ENCODE peak calls at places on chromosomes 16 and 17, in ten cellular contexts. Z is A549, W is coronary artery, M is heart left ventricle, U is K562, G is Panc1, C is skeletal muscle cell, P is AG10803, E is fibroblast of the aortic adventitia, H is BJ. T is an unnamed sample.

GRCh38 chr16:71878911-71879310 is 5.1 kb downstream of the ZNF821 start:
- DNase-seq in Z (no peak), W (no peak), M (no peak), U (no peak), G (no peak), C (no peak), P (no peak), E (no peak), H (no peak), T (no peak)

GRCh38 chr17:8041980-8042379 is 3.1 kb downstream of the ALOX15B start:
- DNase-seq in Z (no peak), W (no peak), M (no peak), U (no peak), G (no peak), C (no peak), P (no peak), E (no peak), H (no peak), T (no peak)

GRCh38 chr16:30377812-30378235 is 3.2 kb downstream of the MYL11 start:
- DNase-seq in Z (peak; percentile 93), W (no peak), M (peak; percentile 93), U (peak; percentile 95), G (no peak), C (peak; percentile 63), P (peak; percentile 87), E (peak; percentile 88), H (no peak), T (peak; percentile 92)

GRCh38 chr17:38702900-38703741 is 2.0 kb upstream of the MLLT6 start:
- DNase-seq in Z (no peak), W (no peak), M (no peak), U (peak; percentile 59), G (no peak), C (no peak), P (no peak), E (no peak), H (no peak), T (peak; percentile 41)

GRCh38 chr17:68196394-68197090 is 51.3 kb upstream of the AMZ2 start:
- DNase-seq in Z (no peak), W (no peak), M (no peak), U (no peak), G (no peak), C (no peak), P (no peak), E (no peak), H (no peak), T (no peak)

GRCh38 chr17:77609553-77610517 is 348.7 kb upstream of the TNRC6C start:
- DNase-seq in Z (no peak), W (peak; percentile 40), M (no peak), U (peak; percentile 10), G (no peak), C (peak; percentile 9), P (peak; percentile 20), E (peak; percentile 28), H (no peak), T (peak; percentile 69)

GRCh38 chr17:65790241-65790640 is 228.8 kb upstream of the AXIN2 start:
- DNase-seq in Z (no peak), W (no peak), M (no peak), U (no peak), G (no peak), C (no peak), P (no peak), E (no peak), H (no peak), T (no peak)

GRCh38 chr17:2067048-2067452 is 12.1 kb downstream of the HIC1 start:
- DNase-seq in Z (no peak), W (no peak), M (no peak), U (no peak), G (no peak), C (no peak), P (no peak), E (no peak), H (no peak), T (no peak)

GRCh38 chr16:84055366-84055765 is 12.8 kb upstream of the SLC38A8 start:
- DNase-seq in Z (no peak), W (no peak), M (peak; percentile 61), U (no peak), G (no peak), C (no peak), P (no peak), E (no peak), H (no peak), T (no peak)

GRCh38 chr16:84054916-84055315 is 12.3 kb upstream of the SLC38A8 start:
- DNase-seq in Z (no peak), W (peak; percentile 50), M (peak; percentile 12), U (no peak), G (no peak), C (no peak), P (no peak), E (no peak), H (no peak), T (no peak)

GRCh38 chr16:84054271-84054670 is 11.7 kb upstream of the SLC38A8 start:
- DNase-seq in Z (no peak), W (peak; percentile 65), M (peak; percentile 15), U (no peak), G (no peak), C (no peak), P (no peak), E (no peak), H (no peak), T (no peak)

GRCh38 chr16:84056933-84057332 is 14.3 kb upstream of the SLC38A8 start:
- DNase-seq in Z (no peak), W (no peak), M (peak; percentile 17), U (no peak), G (no peak), C (no peak), P (no peak), E (no peak), H (no peak), T (no peak)

GRCh38 chr16:84055801-84056634 is 13.4 kb upstream of the SLC38A8 start:
- DNase-seq in Z (no peak), W (peak; percentile 50), M (no peak), U (peak; percentile 66), G (no peak), C (no peak), P (no peak), E (no peak), H (no peak), T (no peak)
- H3K4me3 ChIP-seq in Z (no peak overlapping the region), W (no peak overlapping the region), M (no peak overlapping the region), U (no peak overlapping the region), G (no peak overlapping the region), C (no peak overlapping the region), P (no peak overlapping the region), E (no peak overlapping the region), H (no peak overlapping the region), T (no peak overlapping the region)

DNA sequence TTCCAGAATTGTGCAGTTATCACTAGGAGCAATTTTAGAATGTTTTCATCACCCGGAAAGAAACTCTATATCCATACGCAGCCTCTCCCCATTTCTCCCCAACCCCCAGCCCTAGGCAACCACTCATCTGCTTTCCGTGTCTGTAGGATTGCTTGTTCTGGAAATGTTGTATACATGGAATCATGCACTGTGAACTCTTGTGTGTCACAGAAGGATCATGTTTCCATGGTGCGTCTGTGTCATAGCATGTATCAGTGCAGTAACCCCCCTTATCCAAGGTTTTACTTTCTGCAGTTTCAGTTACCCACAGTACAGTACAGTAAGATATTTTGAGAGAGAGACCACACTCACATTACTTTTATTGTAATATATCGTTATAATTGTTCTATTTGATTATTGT is 299.4 kb downstream of the CPPED1 start:
- DNase-seq in Z (no peak), W (no peak), M (no peak), U (no peak), G (no peak), C (no peak), P (no peak), E (no peak), H (no peak), T (no peak)
- H3K4me3 ChIP-seq in Z (no peak overlapping the region), W (no peak overlapping the region), M (no peak overlapping the region), U (no peak overlapping the region), G (no peak overlapping the region), C (no peak overlapping the region), P (no peak overlapping the region), E (no peak overlapping the region), H (no peak overlapping the region), T (no peak overlapping the region)

GRCh38 chr17:35460354-35460851 is 11.8 kb upstream of the SLFN13 start:
- DNase-seq in Z (peak; percentile 41), W (no peak), M (peak; percentile 48), U (peak; percentile 35), G (no peak), C (no peak), P (no peak), E (no peak), H (no peak), T (no peak)
- H3K4me3 ChIP-seq in Z (peak overlapping the region; percentile 37), W (peak overlapping the region; percentile 57), M (peak overlapping the region; percentile 44), U (no peak overlapping the region), G (peak overlapping the region; percentile 47), C (no peak overlapping the region), P (no peak overlapping the region), E (no peak overlapping the region), H (no peak overlapping the region), T (no peak overlapping the region)

GRCh38 chr17:46771601-46772012 is 46.9 kb downstream of the WNT3 start:
- DNase-seq in Z (no peak), W (no peak), M (peak; percentile 51), U (peak; percentile 82), G (no peak), C (no peak), P (peak; percentile 22), E (no peak), H (no peak), T (peak; percentile 57)

GRCh38 chr17:46770818-46771600 is 47.5 kb downstream of the WNT3 start:
- DNase-seq in Z (peak; percentile 62), W (no peak), M (peak; percentile 59), U (peak; percentile 72), G (no peak), C (no peak), P (peak; percentile 37), E (no peak), H (no peak), T (peak; percentile 32)

GRCh38 chr17:46770439-46770817 is 48.1 kb downstream of the WNT3 start:
- DNase-seq in Z (no peak), W (no peak), M (no peak), U (no peak), G (no peak), C (no peak), P (no peak), E (no peak), H (no peak), T (no peak)

GRCh38 chr17:46768540-46768870 is 50.0 kb downstream of the WNT3 start:
- DNase-seq in Z (no peak), W (no peak), M (no peak), U (no peak), G (no peak), C (no peak), P (no peak), E (no peak), H (no peak), T (no peak)

DNA sequence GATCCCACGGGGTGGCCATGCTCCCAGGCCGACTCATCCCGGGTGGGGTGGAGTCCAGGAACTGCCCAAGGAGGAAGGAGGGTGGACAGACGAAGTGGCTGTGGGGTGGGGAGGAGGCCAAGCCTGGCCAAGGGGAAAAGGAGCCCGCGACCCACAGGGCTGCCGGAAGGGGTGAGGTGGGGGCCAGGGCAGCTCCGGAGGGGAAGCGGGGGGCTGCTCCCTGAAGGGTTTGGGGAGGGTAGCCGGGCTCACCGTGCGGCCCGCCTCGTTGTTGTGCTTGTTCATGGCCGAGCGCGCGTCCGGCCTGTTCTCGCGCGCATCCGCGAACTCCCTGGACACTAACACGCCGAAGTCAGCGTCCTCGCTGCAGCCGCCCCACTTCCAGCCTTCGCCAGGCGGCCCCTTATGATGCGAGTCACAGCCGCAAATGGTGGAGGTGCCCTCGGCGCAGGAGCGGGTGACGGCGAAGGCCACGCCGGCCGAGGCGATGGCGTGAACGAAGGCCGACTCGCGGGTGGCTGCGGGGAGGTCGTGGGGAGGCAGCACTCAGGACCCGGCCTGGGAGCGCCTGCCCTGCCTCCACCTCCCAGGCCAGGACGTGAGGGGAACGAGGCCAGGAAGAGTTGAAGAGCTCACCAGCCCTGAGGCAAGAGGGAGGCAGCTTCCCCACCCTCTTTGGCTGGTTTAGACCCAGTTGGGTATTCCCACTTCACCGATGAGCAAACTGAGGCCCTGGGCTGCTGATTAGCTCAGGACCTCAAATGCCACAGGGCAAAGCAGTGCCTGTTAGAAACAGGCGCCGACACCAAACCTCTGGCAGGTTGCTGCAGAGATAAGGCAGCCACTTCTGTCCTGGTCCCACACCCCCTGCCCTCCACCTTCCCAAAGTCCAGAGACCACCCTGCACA is 48.7 kb downstream of the WNT3 start:
- DNase-seq in Z (no peak), W (no peak), M (no peak), U (no peak), G (no peak), C (no peak), P (peak; percentile 22), E (no peak), H (no peak), T (no peak)
- H3K4me3 ChIP-seq in Z (no peak overlapping the region), W (no peak overlapping the region), M (peak overlapping the region; percentile 25), U (no peak overlapping the region), G (no peak overlapping the region), C (no peak overlapping the region), P (no peak overlapping the region), E (no peak overlapping the region), H (no peak overlapping the region), T (no peak overlapping the region)

T was measured in DND-41.